ENCODE peak calls at places on chromosomes 7 and 10, in seven cellular contexts. N, G, V, W, C, Q and T are unnamed samples.

GRCh38 chr7:112361154-112361553 is 89.1 kb upstream of the IFRD1 start:
- DNase-seq in Q (no peak), W (no peak), N (no peak), G (no peak), C (no peak), V (no peak), T (no peak)

GRCh38 chr10:44511601-44512000 is 126.7 kb upstream of the CXCL12 start:
- DNase-seq in W (no peak), Q (no peak), V (no peak), G (no peak), C (no peak), N (no peak), T (no peak)

GRCh38 chr10:14875941-14876340 is 2.7 kb upstream of the SUV39H2 start:
- DNase-seq in Q (no peak), G (no peak), N (no peak), W (no peak), V (no peak), C (no peak), T (no peak)

GRCh38 chr7:50068850-50069551 is 24.0 kb downstream of the ZPBP start:
- DNase-seq in Q (no peak), W (no peak), N (peak), C (peak), G (peak), V (peak), T (no peak)

GRCh38 chr7:25894002-25894901 is 257.7 kb upstream of the NFE2L3 start:
- DNase-seq in Q (no peak), N (peak), C (no peak), G (peak), W (no peak), V (no peak), T (no peak)

GRCh38 chr7:32958046-32959025 is 1.1 kb downstream of the FKBP9 start:
- DNase-seq in W (peak), C (peak), Q (no peak), N (peak), G (peak), V (peak), T (no peak)

GRCh38 chr7:151311294-151311864 is 30.2 kb upstream of the NUB1 start:
- DNase-seq in V (peak), C (no peak), N (no peak), Q (no peak), W (no peak), G (peak), T (no peak)

GRCh38 chr10:56139405-56139804 is 221.7 kb downstream of the ZWINT start:
- DNase-seq in W (no peak), Q (no peak), V (no peak), N (no peak), C (no peak), G (no peak), T (no peak)

GRCh38 chr10:108112218-108112617 is 947.7 kb upstream of the SORCS1 start:
- DNase-seq in C (no peak), V (peak), W (no peak), Q (no peak), G (no peak), N (no peak), T (no peak)

GRCh38 chr10:79058899-79059771 is 9.6 kb upstream of the ZMIZ1 start:
- DNase-seq in V (no peak), Q (no peak), C (no peak), G (no peak), N (peak), W (peak), T (no peak)

GRCh38 chr7:70743531-70743930 is 388.4 kb upstream of the GALNT17 start:
- DNase-seq in V (no peak), N (no peak), Q (no peak), W (no peak), G (no peak), C (no peak), T (no peak)

GRCh38 chr7:150962743-150963399 is 15.2 kb downstream of the KCNH2 start:
- DNase-seq in Q (peak), W (no peak), C (peak), N (peak), V (peak), G (no peak), T (peak)

GRCh38 chr7:151033864-151034249 is 5.6 kb downstream of the ABCB8 start:
- DNase-seq in G (no peak), N (no peak), Q (no peak), W (no peak), C (no peak), V (no peak), T (no peak)

GRCh38 chr10:11831520-11831951 is 8.4 kb downstream of the PROSER2 start:
- DNase-seq in C (peak), N (no peak), W (no peak), V (no peak), Q (no peak), G (no peak), T (no peak)

GRCh38 chr10:71975087-71975890 is 11.1 kb downstream of the CHST3 start:
- DNase-seq in V (no peak), G (no peak), N (peak), C (no peak), W (peak), Q (no peak), T (no peak)

GRCh38 chr10:105615986-105616385 is 974.9 kb downstream of the SORCS3 start:
- DNase-seq in Q (no peak), V (no peak), C (no peak), G (no peak), N (no peak), W (no peak), T (no peak)

GRCh38 chr10:131041361-131041916 is 270.1 kb downstream of the TCERG1L start:
- DNase-seq in N (no peak), V (no peak), W (no peak), Q (no peak), G (no peak), C (no peak), T (no peak)

GRCh38 chr10:12389154-12389734 is 39.9 kb downstream of the CAMK1D start:
- DNase-seq in W (peak), G (no peak), C (no peak), Q (no peak), N (peak), V (no peak), T (no peak)

GRCh38 chr7:1025747-1026581 is 18.4 kb upstream of the GPR146 start:
- DNase-seq in Q (no peak), N (no peak), C (no peak), V (no peak), G (no peak), W (no peak), T (peak)